ENCODE peak calls at places on chromosomes 16 and 17, in five cellular contexts. Z, K, V, Y and J are unnamed samples. For H3K4me1 and H3K27me3, the result is how much of the 10 kb centered on the place peaks cover.

GRCh38 chr17:41919165-41919817 is 540 bp upstream of the ACLY start:
- DNase-seq in Y (peak), Z (no peak), K (no peak), V (no peak), J (peak)

GRCh38 chr16:87463722-87464690 is 28.8 kb downstream of the ZCCHC14 start:
- DNase-seq in K (no peak), Z (peak), Y (no peak), V (no peak), J (no peak)

GRCh38 chr16:57225978-57226377 is 19.1 kb upstream of the ARL2BP start:
- DNase-seq in Z (no peak), K (no peak), Y (no peak), V (no peak), J (no peak)

GRCh38 chr17:46121165-46121764 is 72.0 kb downstream of the KANSL1 start:
- DNase-seq in K (no peak), Z (no peak), V (no peak), Y (no peak), J (no peak)

GRCh38 chr17:64315032-64315490 is 52.0 kb upstream of the TEX2 start:
- DNase-seq in Y (no peak), K (no peak), V (peak), Z (peak), J (no peak)

GRCh38 chr16:58481931-58482330 is 18.0 kb upstream of the NDRG4 start:
- DNase-seq in K (no peak), Y (no peak), V (no peak), Z (peak), J (no peak)

GRCh38 chr16:57377080-57377841 is 5.0 kb downstream of the CX3CL1 start:
- DNase-seq in Y (no peak), K (no peak), Z (no peak), V (no peak), J (no peak)

GRCh38 chr16:89573826-89574680 is 1.5 kb upstream of the CPNE7 start:
- DNase-seq in V (no peak), K (no peak), Z (no peak), Y (no peak), J (no peak)

GRCh38 chr17:19387921-19388521 is 1.0 kb upstream of the MFAP4 start:
- DNase-seq in K (no peak), Y (no peak), Z (peak), V (no peak), J (no peak)

GRCh38 chr17:76683011-76683755 is 27.6 kb downstream of the MXRA7 start:
- DNase-seq in Z (no peak), V (peak), Y (no peak), K (no peak), J (no peak)

GRCh38 chr16:2341456-2342447 is 1.2 kb upstream of the ABCA3 start:
- DNase-seq in K (no peak), V (peak), Y (no peak), Z (no peak), J (no peak)

DNA sequence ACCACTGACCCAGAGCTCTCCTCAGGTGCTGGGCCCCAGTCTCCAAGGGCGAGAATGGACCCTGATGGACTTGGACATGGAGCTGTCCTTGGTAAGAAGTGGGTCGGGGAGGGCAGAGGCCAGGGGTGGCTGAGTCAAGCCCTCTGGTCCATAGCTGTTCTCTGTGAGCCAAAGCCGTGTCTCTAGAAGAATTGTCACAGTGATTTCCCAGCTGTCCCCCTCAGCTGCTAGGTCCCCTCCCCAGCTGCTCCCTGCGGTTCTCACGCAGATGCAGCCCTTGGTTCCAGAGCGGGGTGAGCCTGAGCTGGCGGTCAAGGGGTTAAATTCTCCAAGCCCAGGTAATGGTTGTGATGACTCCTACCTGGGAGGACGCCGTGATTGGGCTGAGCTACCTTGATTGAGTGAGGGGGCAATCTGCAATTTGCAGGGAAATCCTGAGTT is 1.3 kb upstream of the NOL3 start:
- DNase-seq in Z (no peak), V (peak), Y (no peak), K (no peak), J (no peak)
- H3K4me1 ChIP-seq in Z (under half), V (under half), Y (under half), K (under half), J (under half)

DNA sequence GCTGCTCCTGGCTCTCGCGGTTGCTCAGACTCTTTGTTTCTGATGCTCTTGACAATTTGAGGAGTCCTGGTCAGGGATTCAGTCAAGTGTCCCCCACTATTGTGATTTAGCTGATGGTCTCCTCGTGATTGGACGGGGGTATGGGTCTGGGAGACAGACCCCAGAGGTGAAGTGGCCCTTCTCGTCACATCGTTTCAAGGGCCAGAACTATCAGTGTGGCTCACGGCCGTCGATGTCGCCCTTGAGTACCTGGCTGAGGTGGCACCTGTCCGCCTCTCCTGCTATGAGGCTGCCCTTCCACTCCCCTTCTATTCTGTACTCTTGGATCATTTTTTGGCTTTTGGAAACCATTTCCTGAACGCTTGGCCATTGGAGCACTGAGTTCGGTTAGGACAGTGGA is 7.4 kb upstream of the MEAK7 start:
- DNase-seq in K (no peak), Z (no peak), V (peak), Y (no peak), J (no peak)
- H3K4me3 ChIP-seq in K (no peak), Z (no peak), V (no peak), Y (no peak), J (no peak)

DNA sequence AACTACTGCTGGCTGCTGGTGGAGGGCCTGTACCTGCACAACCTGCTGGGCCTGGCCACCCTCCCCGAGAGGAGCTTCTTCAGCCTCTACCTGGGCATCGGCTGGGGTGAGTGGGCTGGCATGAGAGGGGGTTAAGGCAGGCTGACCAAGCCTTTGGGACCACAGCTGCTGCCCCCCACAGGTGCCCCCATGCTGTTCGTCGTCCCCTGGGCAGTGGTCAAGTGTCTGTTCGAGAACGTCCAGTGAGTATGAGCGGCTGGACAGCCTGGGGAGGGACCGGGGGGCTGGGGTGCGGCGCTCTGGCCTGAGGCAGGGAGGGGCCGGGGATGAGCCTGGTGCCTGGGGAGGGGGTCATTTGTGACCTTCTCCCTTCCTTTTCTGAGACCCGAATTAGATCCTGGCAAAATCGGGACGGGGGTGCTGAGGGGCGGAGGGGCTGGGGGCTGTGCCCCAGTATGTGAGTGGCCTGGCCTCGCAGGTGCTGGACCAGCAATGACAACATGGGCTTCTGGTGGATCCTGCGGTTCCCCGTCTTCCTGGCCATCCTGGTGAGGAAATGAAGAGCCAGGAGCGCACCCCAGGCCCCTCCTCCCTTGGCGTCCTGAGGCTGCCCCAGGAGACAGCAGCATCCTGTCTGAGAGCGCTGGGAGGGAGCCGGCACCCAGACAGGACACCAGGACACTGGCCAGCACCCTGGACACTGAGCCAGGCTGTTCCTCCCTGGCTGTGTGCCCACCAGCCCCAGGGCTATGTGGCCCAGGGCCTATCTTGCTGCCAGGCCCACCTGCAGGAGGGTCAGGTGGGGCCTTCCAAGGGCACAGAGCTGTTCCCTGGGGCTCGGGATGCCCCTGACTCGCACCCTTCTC is 8.0 kb downstream of the GCGR start:
- DNase-seq in K (no peak), Z (no peak), V (no peak), Y (no peak), J (no peak)
- H3K27me3 ChIP-seq in K (under half), Z (under half), V (under half), Y (under half), J (under half)

DNA sequence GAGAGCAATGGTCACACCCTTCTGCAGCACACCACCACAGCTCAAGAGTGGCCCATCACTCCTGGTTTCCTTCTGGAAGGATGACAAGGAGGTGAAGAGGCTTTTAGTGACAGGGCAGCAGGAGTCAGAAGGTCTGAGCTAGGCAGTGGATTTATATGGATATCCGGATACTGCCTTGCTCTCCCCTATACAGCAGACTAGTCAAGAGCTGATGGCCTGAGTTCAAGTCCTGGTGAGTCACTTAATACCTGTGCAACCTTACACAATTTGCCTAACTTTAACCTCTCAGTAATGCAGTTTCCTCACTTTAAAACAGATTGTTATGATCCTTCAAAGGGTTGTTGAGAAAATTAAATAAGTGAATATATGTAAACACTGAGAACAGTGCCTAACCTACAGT is 22.9 kb downstream of the MYO18A start:
- DNase-seq in Y (no peak), Z (no peak), K (no peak), V (no peak), J (no peak)
- H3K4me1 ChIP-seq in Y (half or more), Z (under half), K (under half), V (under half), J (under half)

GRCh38 chr16:30951193-30951592 is 2.3 kb downstream of the ORAI3 start:
- DNase-seq in Z (no peak), Y (no peak), K (no peak), V (no peak), J (no peak)
- H3K4me3 ChIP-seq in Z (no peak), Y (no peak), K (no peak), V (no peak), J (no peak)

GRCh38 chr17:48594412-48595106 is 980 bp upstream of the HOXB5 start:
- DNase-seq in Y (no peak), Z (no peak), K (no peak), V (no peak), J (no peak)
- H3K27me3 ChIP-seq in Y (under half), Z (under half), K (half or more), V (under half), J (half or more)

DNA sequence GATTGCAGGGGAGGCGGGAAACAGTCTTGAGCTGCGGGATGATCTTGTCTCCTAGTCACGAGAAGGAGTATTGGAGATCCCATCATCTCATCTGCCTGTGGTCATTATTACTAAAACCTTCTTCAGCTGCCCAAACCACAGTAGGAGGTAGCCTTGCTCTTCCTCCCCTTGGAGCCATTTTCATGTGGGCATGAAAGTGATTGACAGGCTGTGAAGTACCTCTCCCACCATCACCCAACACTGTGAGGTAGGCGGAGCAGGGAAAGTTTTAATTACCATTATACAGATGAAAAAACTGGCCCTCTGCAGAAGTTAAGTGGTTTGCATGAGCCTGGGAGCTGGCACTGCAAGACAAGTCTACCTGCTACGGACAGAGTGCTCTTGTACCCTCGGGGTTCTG is 237.3 kb downstream of the MSI2 start:
- DNase-seq in Z (no peak), Y (no peak), V (no peak), K (no peak), J (no peak)
- H3K4me1 ChIP-seq in Z (under half), Y (under half), V (under half), K (under half), J (under half)

DNA sequence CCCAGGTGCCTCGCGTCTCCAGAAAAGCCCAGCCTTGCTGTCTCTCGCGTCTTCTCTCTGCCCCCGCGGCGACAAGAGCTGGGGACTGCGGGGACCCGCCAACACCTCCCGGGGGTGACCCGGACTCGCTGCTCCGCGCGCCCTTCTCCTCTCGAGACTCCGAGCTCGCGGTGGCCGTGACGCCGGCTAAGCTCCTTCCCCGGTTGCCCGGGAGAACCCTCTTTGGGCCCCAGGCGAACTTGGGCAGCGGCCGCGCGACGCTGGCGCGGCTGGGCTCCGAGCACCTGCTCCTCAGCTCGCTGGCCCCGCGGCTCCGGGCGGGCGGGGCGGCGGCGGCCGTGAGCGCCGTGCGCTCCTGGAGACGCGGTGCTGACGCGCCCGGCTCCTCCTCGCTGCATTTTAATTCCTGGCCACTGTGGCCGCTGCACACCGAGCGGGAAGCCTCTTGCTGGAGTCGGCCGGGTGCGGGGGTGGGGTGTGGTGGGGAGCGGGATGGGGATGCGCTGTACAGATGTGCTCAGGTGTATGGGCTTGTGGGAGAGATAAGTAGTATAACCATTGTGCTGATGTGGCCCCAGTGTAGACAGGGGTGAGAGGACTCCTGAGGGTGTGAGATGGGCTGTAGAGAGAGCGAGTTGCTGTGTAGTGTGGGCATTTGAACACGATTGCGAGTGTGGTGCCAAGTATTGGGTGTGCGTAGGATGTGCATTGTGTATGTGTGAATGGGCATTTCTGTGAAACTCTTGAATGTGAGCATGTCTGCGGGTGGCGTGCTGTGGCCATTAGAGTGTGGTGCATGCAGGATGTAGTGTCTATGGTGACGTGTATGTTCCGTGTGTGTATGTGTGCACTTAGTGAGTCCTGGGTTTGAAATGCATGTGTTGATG is at the start of gene ASIC2:
- DNase-seq in Z (peak), Y (no peak), K (no peak), V (no peak), J (no peak)
- H3K4me3 ChIP-seq in Z (peak), Y (no peak), K (no peak), V (peak), J (peak)

DNA sequence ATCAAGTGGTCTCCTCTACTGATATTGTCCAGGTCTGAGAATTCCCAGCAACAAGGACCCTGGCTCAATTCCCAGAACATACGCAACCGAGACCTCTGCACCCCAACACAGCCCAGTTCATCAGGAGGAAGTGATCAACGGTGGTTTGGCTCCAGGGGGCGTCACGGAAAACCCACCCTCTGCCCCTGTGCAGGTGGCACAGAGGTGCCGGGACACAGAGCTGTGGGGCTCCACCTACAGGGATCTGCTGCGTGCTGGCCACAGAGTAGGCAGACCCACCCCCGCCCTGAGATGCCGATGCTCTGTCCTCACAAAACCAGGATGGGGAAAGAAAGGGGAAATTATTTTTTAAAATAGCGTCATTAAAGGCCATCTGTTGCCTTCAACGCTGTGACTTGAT is 69.6 kb downstream of the LMF1 start:
- DNase-seq in Y (no peak), Z (no peak), V (no peak), K (no peak), J (no peak)
- H3K27me3 ChIP-seq in Y (under half), Z (under half), V (under half), K (under half), J (under half)

GRCh38 chr16:9109255-9109654 is 17.8 kb downstream of the HAPSTR1 start:
- DNase-seq in V (no peak), Y (no peak), Z (no peak), K (no peak), J (no peak)
- H3K4me1 ChIP-seq in V (under half), Y (under half), Z (half or more), K (half or more), J (under half)